ENCODE peak calls at places on chromosomes 2 and 18, in ten cellular contexts. One of them, this sample, is unnamed.

GRCh38 chr2:627340-627709 is 49.9 kb downstream of the TMEM18 start:
- DNase-seq in cardiac muscle cell: no peak
- DNase-seq in lung: no peak
- DNase-seq in GM06990: no peak
- DNase-seq in A172: no peak
- DNase-seq in lung microvascular endothelial cell: no peak
- DNase-seq in NAMALWA: no peak
- DNase-seq in fibroblast of the aortic adventitia: no peak
- DNase-seq in activated naive CD4-positive, alpha-beta T cell: no peak
- DNase-seq in AG08396: no peak
- DNase-seq in this sample: no peak

GRCh38 chr2:232979871-232980461 is 33.1 kb downstream of the NGEF start:
- DNase-seq in A172: peak
- DNase-seq in lung: no peak
- DNase-seq in NAMALWA: no peak
- DNase-seq in cardiac muscle cell: peak
- DNase-seq in GM06990: no peak
- DNase-seq in activated naive CD4-positive, alpha-beta T cell: no peak
- DNase-seq in AG08396: peak
- DNase-seq in lung microvascular endothelial cell: peak
- DNase-seq in fibroblast of the aortic adventitia: peak
- DNase-seq in this sample: peak

GRCh38 chr2:85978883-85979780 is 90.3 kb upstream of the ST3GAL5 start:
- DNase-seq in AG08396: no peak
- DNase-seq in lung: no peak
- DNase-seq in activated naive CD4-positive, alpha-beta T cell: no peak
- DNase-seq in NAMALWA: peak
- DNase-seq in cardiac muscle cell: no peak
- DNase-seq in A172: no peak
- DNase-seq in fibroblast of the aortic adventitia: peak
- DNase-seq in lung microvascular endothelial cell: no peak
- DNase-seq in GM06990: no peak
- DNase-seq in this sample: no peak

GRCh38 chr2:30287857-30288513 is 56.7 kb downstream of the LBH start:
- DNase-seq in AG08396: no peak
- DNase-seq in cardiac muscle cell: no peak
- DNase-seq in A172: no peak
- DNase-seq in fibroblast of the aortic adventitia: no peak
- DNase-seq in NAMALWA: peak
- DNase-seq in activated naive CD4-positive, alpha-beta T cell: no peak
- DNase-seq in GM06990: peak
- DNase-seq in lung: no peak
- DNase-seq in lung microvascular endothelial cell: no peak
- DNase-seq in this sample: no peak

GRCh38 chr18:41940506-41941215 is 14.4 kb upstream of the PIK3C3 start:
- DNase-seq in cardiac muscle cell: peak
- DNase-seq in fibroblast of the aortic adventitia: peak
- DNase-seq in AG08396: peak
- DNase-seq in activated naive CD4-positive, alpha-beta T cell: no peak
- DNase-seq in lung: no peak
- DNase-seq in lung microvascular endothelial cell: peak
- DNase-seq in NAMALWA: no peak
- DNase-seq in A172: peak
- DNase-seq in GM06990: no peak
- DNase-seq in this sample: no peak

GRCh38 chr2:27954771-27955384 is 64.3 kb downstream of the BABAM2 start:
- DNase-seq in GM06990: peak
- DNase-seq in AG08396: peak
- DNase-seq in A172: peak
- DNase-seq in lung: peak
- DNase-seq in lung microvascular endothelial cell: peak
- DNase-seq in fibroblast of the aortic adventitia: peak
- DNase-seq in NAMALWA: peak
- DNase-seq in activated naive CD4-positive, alpha-beta T cell: no peak
- DNase-seq in cardiac muscle cell: peak
- DNase-seq in this sample: peak

GRCh38 chr18:26082475-26082874 is 7.9 kb downstream of the SS18 start:
- DNase-seq in cardiac muscle cell: peak
- DNase-seq in lung: no peak
- DNase-seq in AG08396: no peak
- DNase-seq in lung microvascular endothelial cell: peak
- DNase-seq in fibroblast of the aortic adventitia: no peak
- DNase-seq in GM06990: no peak
- DNase-seq in NAMALWA: no peak
- DNase-seq in activated naive CD4-positive, alpha-beta T cell: no peak
- DNase-seq in A172: peak
- DNase-seq in this sample: no peak

GRCh38 chr2:105774781-105775337 is 30.1 kb downstream of the NCK2 start:
- DNase-seq in cardiac muscle cell: no peak
- DNase-seq in NAMALWA: no peak
- DNase-seq in lung: no peak
- DNase-seq in AG08396: no peak
- DNase-seq in activated naive CD4-positive, alpha-beta T cell: no peak
- DNase-seq in lung microvascular endothelial cell: no peak
- DNase-seq in GM06990: no peak
- DNase-seq in fibroblast of the aortic adventitia: no peak
- DNase-seq in A172: no peak
- DNase-seq in this sample: no peak

GRCh38 chr2:223058952-223059716 is 7.1 kb downstream of the KCNE4 start:
- DNase-seq in AG08396: no peak
- DNase-seq in cardiac muscle cell: no peak
- DNase-seq in activated naive CD4-positive, alpha-beta T cell: no peak
- DNase-seq in NAMALWA: no peak
- DNase-seq in fibroblast of the aortic adventitia: peak
- DNase-seq in GM06990: no peak
- DNase-seq in A172: no peak
- DNase-seq in lung microvascular endothelial cell: no peak
- DNase-seq in lung: no peak
- DNase-seq in this sample: no peak

GRCh38 chr2:220941683-220942082 is 630.4 kb downstream of the EPHA4 start:
- DNase-seq in A172: no peak
- DNase-seq in fibroblast of the aortic adventitia: no peak
- DNase-seq in GM06990: no peak
- DNase-seq in lung: no peak
- DNase-seq in activated naive CD4-positive, alpha-beta T cell: no peak
- DNase-seq in cardiac muscle cell: no peak
- DNase-seq in lung microvascular endothelial cell: no peak
- DNase-seq in NAMALWA: no peak
- DNase-seq in AG08396: no peak
- DNase-seq in this sample: no peak

GRCh38 chr2:188695953-188696352 is 278.2 kb upstream of the COL3A1 start:
- DNase-seq in fibroblast of the aortic adventitia: peak
- DNase-seq in activated naive CD4-positive, alpha-beta T cell: no peak
- DNase-seq in NAMALWA: no peak
- DNase-seq in cardiac muscle cell: peak
- DNase-seq in A172: peak
- DNase-seq in GM06990: no peak
- DNase-seq in lung: no peak
- DNase-seq in AG08396: peak
- DNase-seq in lung microvascular endothelial cell: no peak
- DNase-seq in this sample: no peak

GRCh38 chr2:79935771-79936657 is 368.5 kb downstream of the LRRTM1 start:
- DNase-seq in lung: no peak
- DNase-seq in GM06990: no peak
- DNase-seq in fibroblast of the aortic adventitia: peak
- DNase-seq in activated naive CD4-positive, alpha-beta T cell: no peak
- DNase-seq in A172: peak
- DNase-seq in lung microvascular endothelial cell: peak
- DNase-seq in NAMALWA: peak
- DNase-seq in cardiac muscle cell: peak
- DNase-seq in AG08396: peak
- DNase-seq in this sample: peak

GRCh38 chr18:49565656-49566055 is 3.8 kb downstream of the LIPG start:
- DNase-seq in AG08396: no peak
- DNase-seq in activated naive CD4-positive, alpha-beta T cell: no peak
- DNase-seq in A172: no peak
- DNase-seq in lung microvascular endothelial cell: peak
- DNase-seq in GM06990: no peak
- DNase-seq in NAMALWA: no peak
- DNase-seq in lung: peak
- DNase-seq in cardiac muscle cell: peak
- DNase-seq in fibroblast of the aortic adventitia: peak
- DNase-seq in this sample: peak

GRCh38 chr18:3261393-3262233 is at the start of gene MYL12B:
- DNase-seq in AG08396: peak
- DNase-seq in NAMALWA: peak
- DNase-seq in activated naive CD4-positive, alpha-beta T cell: peak
- DNase-seq in cardiac muscle cell: peak
- DNase-seq in lung: peak
- DNase-seq in fibroblast of the aortic adventitia: peak
- DNase-seq in GM06990: peak
- DNase-seq in A172: peak
- DNase-seq in lung microvascular endothelial cell: peak
- DNase-seq in this sample: peak

GRCh38 chr2:29601872-29602271 is 319.5 kb downstream of the ALK start:
- DNase-seq in cardiac muscle cell: no peak
- DNase-seq in GM06990: no peak
- DNase-seq in lung: no peak
- DNase-seq in A172: no peak
- DNase-seq in lung microvascular endothelial cell: peak
- DNase-seq in NAMALWA: no peak
- DNase-seq in AG08396: no peak
- DNase-seq in activated naive CD4-positive, alpha-beta T cell: no peak
- DNase-seq in fibroblast of the aortic adventitia: no peak
- DNase-seq in this sample: no peak

GRCh38 chr2:69149631-69150215 is 136.7 kb downstream of the ANTXR1 start:
- DNase-seq in AG08396: peak
- DNase-seq in GM06990: no peak
- DNase-seq in cardiac muscle cell: peak
- DNase-seq in A172: peak
- DNase-seq in activated naive CD4-positive, alpha-beta T cell: no peak
- DNase-seq in lung microvascular endothelial cell: no peak
- DNase-seq in lung: no peak
- DNase-seq in fibroblast of the aortic adventitia: peak
- DNase-seq in NAMALWA: no peak
- DNase-seq in this sample: peak

GRCh38 chr2:62291517-62292137 is 95.7 kb downstream of the B3GNT2 start:
- DNase-seq in lung: no peak
- DNase-seq in activated naive CD4-positive, alpha-beta T cell: no peak
- DNase-seq in GM06990: no peak
- DNase-seq in cardiac muscle cell: no peak
- DNase-seq in fibroblast of the aortic adventitia: no peak
- DNase-seq in AG08396: no peak
- DNase-seq in lung microvascular endothelial cell: no peak
- DNase-seq in A172: no peak
- DNase-seq in NAMALWA: no peak
- DNase-seq in this sample: no peak

GRCh38 chr18:13390196-13390595 is 171.6 kb downstream of the LDLRAD4 start:
- DNase-seq in lung: no peak
- DNase-seq in NAMALWA: no peak
- DNase-seq in A172: no peak
- DNase-seq in AG08396: no peak
- DNase-seq in cardiac muscle cell: no peak
- DNase-seq in GM06990: no peak
- DNase-seq in activated naive CD4-positive, alpha-beta T cell: no peak
- DNase-seq in lung microvascular endothelial cell: no peak
- DNase-seq in fibroblast of the aortic adventitia: no peak
- DNase-seq in this sample: no peak